ENCODE peak calls at places on chromosomes 3 and 15, in ten cellular contexts. One of them, this sample, is unnamed.
A peak's percentile ranks its signal among the peaks of the same experiment; 100 is the strongest.

GRCh38 chr3:10361375-10361774 is 40.5 kb upstream of the SEC13 start:
- DNase-seq in neuronal stem cell: no peak
- DNase-seq in adrenal gland: no peak
- DNase-seq in heart right ventricle: no peak
- DNase-seq in Peyer's patch: peak; percentile 50
- DNase-seq in thoracic aorta: no peak
- DNase-seq in naive thymus-derived CD4-positive, alpha-beta T cell: no peak
- DNase-seq in SK-N-SH: no peak
- DNase-seq in BE2C: no peak
- DNase-seq in ascending aorta: no peak
- DNase-seq in this sample: no peak

GRCh38 chr3:146692254-146692653 is 87.1 kb upstream of the PLSCR5 start:
- DNase-seq in BE2C: no peak
- DNase-seq in Peyer's patch: no peak
- DNase-seq in heart right ventricle: no peak
- DNase-seq in neuronal stem cell: no peak
- DNase-seq in SK-N-SH: no peak
- DNase-seq in ascending aorta: no peak
- DNase-seq in thoracic aorta: no peak
- DNase-seq in adrenal gland: no peak
- DNase-seq in naive thymus-derived CD4-positive, alpha-beta T cell: no peak
- DNase-seq in this sample: no peak

GRCh38 chr3:54900954-54901591 is 26.8 kb downstream of the LRTM1 start:
- DNase-seq in ascending aorta: no peak
- DNase-seq in BE2C: no peak
- DNase-seq in heart right ventricle: no peak
- DNase-seq in SK-N-SH: no peak
- DNase-seq in thoracic aorta: no peak
- DNase-seq in adrenal gland: peak; percentile 30
- DNase-seq in Peyer's patch: no peak
- DNase-seq in neuronal stem cell: no peak
- DNase-seq in naive thymus-derived CD4-positive, alpha-beta T cell: no peak
- DNase-seq in this sample: no peak

GRCh38 chr3:161371441-161372320 is at the start of gene SPTSSB:
- DNase-seq in SK-N-SH: peak; percentile 84
- DNase-seq in thoracic aorta: no peak
- DNase-seq in neuronal stem cell: peak; percentile 63
- DNase-seq in ascending aorta: peak; percentile 64
- DNase-seq in adrenal gland: no peak
- DNase-seq in BE2C: peak; percentile 68
- DNase-seq in naive thymus-derived CD4-positive, alpha-beta T cell: peak; percentile 48
- DNase-seq in Peyer's patch: peak; percentile 53
- DNase-seq in heart right ventricle: peak; percentile 33
- DNase-seq in this sample: peak; percentile 28

GRCh38 chr3:184016820-184017671 is 638 bp downstream of the ABCC5 start:
- DNase-seq in Peyer's patch: peak; percentile 80
- DNase-seq in thoracic aorta: no peak
- DNase-seq in ascending aorta: peak; percentile 81
- DNase-seq in neuronal stem cell: peak; percentile 58
- DNase-seq in adrenal gland: peak; percentile 34
- DNase-seq in BE2C: peak; percentile 81
- DNase-seq in naive thymus-derived CD4-positive, alpha-beta T cell: no peak
- DNase-seq in heart right ventricle: peak; percentile 74
- DNase-seq in SK-N-SH: peak; percentile 92
- DNase-seq in this sample: peak; percentile 43

GRCh38 chr3:53236112-53236841 is 19.5 kb downstream of the TKT start:
- DNase-seq in thoracic aorta: no peak
- DNase-seq in heart right ventricle: peak; percentile 73
- DNase-seq in Peyer's patch: peak; percentile 79
- DNase-seq in neuronal stem cell: no peak
- DNase-seq in adrenal gland: peak; percentile 86
- DNase-seq in ascending aorta: peak; percentile 82
- DNase-seq in naive thymus-derived CD4-positive, alpha-beta T cell: no peak
- DNase-seq in SK-N-SH: no peak
- DNase-seq in BE2C: peak; percentile 41
- DNase-seq in this sample: no peak

GRCh38 chr3:119628390-119628789 is 30.7 kb downstream of the PLA1A start:
- DNase-seq in neuronal stem cell: no peak
- DNase-seq in naive thymus-derived CD4-positive, alpha-beta T cell: no peak
- DNase-seq in ascending aorta: peak; percentile 61
- DNase-seq in heart right ventricle: no peak
- DNase-seq in Peyer's patch: no peak
- DNase-seq in SK-N-SH: no peak
- DNase-seq in BE2C: no peak
- DNase-seq in adrenal gland: no peak
- DNase-seq in thoracic aorta: no peak
- DNase-seq in this sample: no peak

GRCh38 chr3:52458031-52458760 is 2.8 kb downstream of the NISCH start:
- DNase-seq in SK-N-SH: no peak
- DNase-seq in heart right ventricle: no peak
- DNase-seq in neuronal stem cell: no peak
- DNase-seq in Peyer's patch: no peak
- DNase-seq in thoracic aorta: no peak
- DNase-seq in BE2C: no peak
- DNase-seq in ascending aorta: no peak
- DNase-seq in adrenal gland: no peak
- DNase-seq in naive thymus-derived CD4-positive, alpha-beta T cell: no peak
- DNase-seq in this sample: no peak

GRCh38 chr3:65548848-65549625 is 489.7 kb downstream of the MAGI1 start:
- DNase-seq in heart right ventricle: peak; percentile 40
- DNase-seq in thoracic aorta: no peak
- DNase-seq in BE2C: peak; percentile 62
- DNase-seq in neuronal stem cell: peak; percentile 44
- DNase-seq in naive thymus-derived CD4-positive, alpha-beta T cell: no peak
- DNase-seq in SK-N-SH: peak; percentile 84
- DNase-seq in ascending aorta: peak; percentile 65
- DNase-seq in adrenal gland: peak; percentile 16
- DNase-seq in Peyer's patch: peak; percentile 58
- DNase-seq in this sample: no peak

GRCh38 chr3:30894521-30895289 is at the start of gene GADL1:
- DNase-seq in neuronal stem cell: peak; percentile 27
- DNase-seq in Peyer's patch: peak; percentile 49
- DNase-seq in ascending aorta: peak; percentile 65
- DNase-seq in heart right ventricle: peak; percentile 34
- DNase-seq in thoracic aorta: no peak
- DNase-seq in BE2C: peak; percentile 5
- DNase-seq in adrenal gland: peak; percentile 38
- DNase-seq in SK-N-SH: peak; percentile 73
- DNase-seq in naive thymus-derived CD4-positive, alpha-beta T cell: no peak
- DNase-seq in this sample: peak; percentile 74

GRCh38 chr3:64354221-64354620 is 129.0 kb upstream of the PRICKLE2 start:
- DNase-seq in naive thymus-derived CD4-positive, alpha-beta T cell: no peak
- DNase-seq in SK-N-SH: no peak
- DNase-seq in ascending aorta: no peak
- DNase-seq in thoracic aorta: no peak
- DNase-seq in adrenal gland: no peak
- DNase-seq in Peyer's patch: no peak
- DNase-seq in BE2C: no peak
- DNase-seq in neuronal stem cell: no peak
- DNase-seq in heart right ventricle: no peak
- DNase-seq in this sample: no peak

GRCh38 chr3:4335840-4336579 is 32.8 kb downstream of the SETMAR start:
- DNase-seq in Peyer's patch: no peak
- DNase-seq in SK-N-SH: no peak
- DNase-seq in heart right ventricle: no peak
- DNase-seq in BE2C: peak; percentile 6
- DNase-seq in thoracic aorta: no peak
- DNase-seq in adrenal gland: no peak
- DNase-seq in ascending aorta: no peak
- DNase-seq in neuronal stem cell: no peak
- DNase-seq in naive thymus-derived CD4-positive, alpha-beta T cell: no peak
- DNase-seq in this sample: peak; percentile 53

DNA sequence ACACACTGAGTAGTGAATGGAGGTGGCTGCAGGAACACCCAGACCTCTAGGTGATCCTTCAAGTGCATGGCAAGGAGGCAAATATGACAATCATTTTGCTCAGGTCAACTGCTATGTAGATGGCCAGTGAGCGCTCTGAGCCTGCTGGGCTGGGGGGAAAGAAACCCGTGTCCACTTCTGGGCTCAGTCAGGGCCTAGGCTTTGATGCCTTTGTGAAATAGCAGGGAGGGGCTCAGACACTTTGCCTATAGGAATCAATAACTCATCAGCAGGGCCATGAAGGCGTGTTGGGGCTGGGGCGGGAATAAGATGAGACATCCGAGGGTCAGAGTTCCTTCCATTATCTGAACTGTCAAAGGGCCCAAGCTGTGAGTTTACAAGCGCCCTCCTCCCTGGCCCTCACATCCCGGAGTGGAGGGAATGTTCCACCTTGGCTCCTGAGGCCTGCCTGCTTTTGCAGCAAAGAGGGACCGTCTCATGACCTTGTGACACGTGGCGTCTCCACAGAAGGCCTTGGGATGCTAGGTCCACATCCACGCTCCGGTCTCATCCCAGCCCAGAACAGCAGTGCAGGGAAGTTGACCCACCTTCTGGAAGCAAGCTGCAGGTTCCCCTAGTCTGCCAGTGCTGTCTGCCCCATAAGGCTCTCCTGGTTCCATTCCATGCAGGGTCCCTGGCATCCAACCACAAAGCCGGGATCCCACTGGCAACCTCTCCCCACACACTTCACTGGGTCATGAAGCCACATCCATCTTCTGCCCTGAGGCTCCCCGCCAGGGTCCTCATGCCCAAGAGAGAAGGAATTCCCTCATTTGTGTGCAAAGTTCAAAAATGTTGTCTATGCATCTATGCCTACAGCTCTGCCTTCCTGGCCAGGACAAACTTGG is 78.4 kb downstream of the CHSY1 start:
- DNase-seq in naive thymus-derived CD4-positive, alpha-beta T cell: no peak
- DNase-seq in ascending aorta: peak; percentile 59
- DNase-seq in heart right ventricle: no peak
- DNase-seq in Peyer's patch: no peak
- DNase-seq in thoracic aorta: no peak
- DNase-seq in neuronal stem cell: no peak
- DNase-seq in adrenal gland: no peak
- DNase-seq in BE2C: no peak
- DNase-seq in SK-N-SH: no peak
- DNase-seq in this sample: no peak
- H3K4me1 ChIP-seq in naive thymus-derived CD4-positive, alpha-beta T cell: peaks cover 4% of the 10 kb centered on the region
- H3K4me1 ChIP-seq in ascending aorta: peaks cover 18% of the 10 kb centered on the region
- H3K4me1 ChIP-seq in heart right ventricle: peaks cover 36% of the 10 kb centered on the region
- H3K4me1 ChIP-seq in Peyer's patch: no peaks in the 10 kb centered on the region
- H3K4me1 ChIP-seq in thoracic aorta: peaks cover 43% of the 10 kb centered on the region
- H3K4me1 ChIP-seq in neuronal stem cell: no peaks in the 10 kb centered on the region
- H3K4me1 ChIP-seq in adrenal gland: peaks cover 6% of the 10 kb centered on the region
- H3K4me1 ChIP-seq in BE2C: peaks cover 45% of the 10 kb centered on the region
- H3K4me1 ChIP-seq in SK-N-SH: peaks cover 52% of the 10 kb centered on the region
- H3K4me1 ChIP-seq in this sample: no peaks in the 10 kb centered on the region

DNA sequence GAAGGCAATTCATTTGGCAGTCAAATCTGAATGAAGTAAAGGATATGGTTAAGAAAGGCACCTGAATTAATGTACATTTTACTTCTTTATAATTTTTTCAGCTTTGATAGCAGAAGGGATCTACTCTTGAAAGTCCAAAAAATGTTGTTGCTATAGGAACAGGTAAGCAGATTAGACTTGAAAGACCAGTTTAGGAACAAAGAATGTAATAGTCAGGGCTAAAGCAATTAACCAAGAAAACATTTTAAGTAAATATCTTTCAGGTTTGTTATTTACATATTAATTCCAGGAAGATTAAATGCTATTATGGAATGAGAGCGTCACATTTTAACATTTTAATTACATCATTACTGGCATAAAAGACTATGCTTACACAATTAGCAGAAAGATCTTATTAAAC is 1.1 kb downstream of the ATP13A4 start:
- DNase-seq in BE2C: no peak
- DNase-seq in adrenal gland: no peak
- DNase-seq in naive thymus-derived CD4-positive, alpha-beta T cell: no peak
- DNase-seq in Peyer's patch: no peak
- DNase-seq in ascending aorta: no peak
- DNase-seq in thoracic aorta: no peak
- DNase-seq in neuronal stem cell: no peak
- DNase-seq in SK-N-SH: no peak
- DNase-seq in heart right ventricle: no peak
- DNase-seq in this sample: peak; percentile 5
- H3K4me3 ChIP-seq in BE2C: no peak overlapping the region
- H3K4me3 ChIP-seq in adrenal gland: no peak overlapping the region
- H3K4me3 ChIP-seq in naive thymus-derived CD4-positive, alpha-beta T cell: no peak overlapping the region
- H3K4me3 ChIP-seq in Peyer's patch: no peak overlapping the region
- H3K4me3 ChIP-seq in ascending aorta: no peak overlapping the region
- H3K4me3 ChIP-seq in thoracic aorta: no peak overlapping the region
- H3K4me3 ChIP-seq in neuronal stem cell: no peak overlapping the region
- H3K4me3 ChIP-seq in SK-N-SH: no peak overlapping the region
- H3K4me3 ChIP-seq in heart right ventricle: no peak overlapping the region
- H3K4me3 ChIP-seq in this sample: no peak overlapping the region

GRCh38 chr15:67832965-67833503 is 6.8 kb downstream of the RNU6-1 start:
- DNase-seq in heart right ventricle: no peak
- DNase-seq in ascending aorta: no peak
- DNase-seq in BE2C: peak; percentile 47
- DNase-seq in adrenal gland: no peak
- DNase-seq in thoracic aorta: no peak
- DNase-seq in neuronal stem cell: no peak
- DNase-seq in naive thymus-derived CD4-positive, alpha-beta T cell: no peak
- DNase-seq in Peyer's patch: no peak
- DNase-seq in SK-N-SH: peak; percentile 71
- DNase-seq in this sample: no peak
- H3K27me3 ChIP-seq in heart right ventricle: peaks cover 55% of the 10 kb centered on the region
- H3K27me3 ChIP-seq in ascending aorta: peaks cover 46% of the 10 kb centered on the region
- H3K27me3 ChIP-seq in BE2C: peaks cover 79% of the 10 kb centered on the region
- H3K27me3 ChIP-seq in adrenal gland: peaks cover 73% of the 10 kb centered on the region
- H3K27me3 ChIP-seq in thoracic aorta: peaks cover 43% of the 10 kb centered on the region
- H3K27me3 ChIP-seq in neuronal stem cell: peaks cover 92% of the 10 kb centered on the region
- H3K27me3 ChIP-seq in naive thymus-derived CD4-positive, alpha-beta T cell: peaks cover 5% of the 10 kb centered on the region
- H3K27me3 ChIP-seq in Peyer's patch: peaks cover 61% of the 10 kb centered on the region
- H3K27me3 ChIP-seq in SK-N-SH: no peaks in the 10 kb centered on the region
- H3K27me3 ChIP-seq in this sample: peaks cover 17% of the 10 kb centered on the region

DNA sequence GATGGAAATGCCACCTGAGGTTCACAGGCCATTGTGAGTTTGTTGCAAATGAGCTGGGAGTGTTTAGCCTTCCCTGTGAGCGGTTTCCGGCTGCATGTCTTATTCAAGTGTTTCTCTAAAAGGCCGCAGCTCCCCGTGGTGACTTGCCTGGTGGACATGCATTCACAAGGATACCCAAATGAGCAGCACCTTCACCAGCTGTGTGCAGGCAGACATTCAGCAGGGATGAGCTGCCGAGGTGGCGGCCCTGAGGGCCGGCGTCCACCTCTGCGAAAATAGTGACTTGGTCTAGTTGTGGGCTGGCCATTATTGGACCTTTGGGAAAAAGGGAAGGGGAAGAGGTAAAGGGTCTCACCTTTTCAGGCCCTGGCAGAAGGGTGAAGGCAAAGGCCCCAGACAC is 23.4 kb downstream of the SPSB4 start:
- DNase-seq in naive thymus-derived CD4-positive, alpha-beta T cell: no peak
- DNase-seq in thoracic aorta: no peak
- DNase-seq in neuronal stem cell: no peak
- DNase-seq in BE2C: peak; percentile 5
- DNase-seq in Peyer's patch: no peak
- DNase-seq in adrenal gland: no peak
- DNase-seq in SK-N-SH: no peak
- DNase-seq in ascending aorta: no peak
- DNase-seq in heart right ventricle: no peak
- DNase-seq in this sample: no peak
- H3K4me1 ChIP-seq in naive thymus-derived CD4-positive, alpha-beta T cell: no peaks in the 10 kb centered on the region
- H3K4me1 ChIP-seq in thoracic aorta: peaks cover 13% of the 10 kb centered on the region
- H3K4me1 ChIP-seq in neuronal stem cell: peaks cover 85% of the 10 kb centered on the region
- H3K4me1 ChIP-seq in BE2C: peaks cover 63% of the 10 kb centered on the region
- H3K4me1 ChIP-seq in Peyer's patch: no peaks in the 10 kb centered on the region
- H3K4me1 ChIP-seq in adrenal gland: no peaks in the 10 kb centered on the region
- H3K4me1 ChIP-seq in SK-N-SH: peaks cover 25% of the 10 kb centered on the region
- H3K4me1 ChIP-seq in ascending aorta: peaks cover 4% of the 10 kb centered on the region
- H3K4me1 ChIP-seq in heart right ventricle: peaks cover 34% of the 10 kb centered on the region
- H3K4me1 ChIP-seq in this sample: peaks cover 20% of the 10 kb centered on the region

GRCh38 chr3:94064243-94064642 is 1.4 kb downstream of the NSUN3 start:
- DNase-seq in ascending aorta: no peak
- DNase-seq in heart right ventricle: no peak
- DNase-seq in naive thymus-derived CD4-positive, alpha-beta T cell: no peak
- DNase-seq in thoracic aorta: no peak
- DNase-seq in neuronal stem cell: no peak
- DNase-seq in Peyer's patch: no peak
- DNase-seq in SK-N-SH: no peak
- DNase-seq in BE2C: no peak
- DNase-seq in adrenal gland: no peak
- DNase-seq in this sample: no peak
- H3K4me3 ChIP-seq in ascending aorta: peak overlapping the region; percentile 74
- H3K4me3 ChIP-seq in heart right ventricle: no peak overlapping the region
- H3K4me3 ChIP-seq in naive thymus-derived CD4-positive, alpha-beta T cell: no peak overlapping the region
- H3K4me3 ChIP-seq in thoracic aorta: peak overlapping the region; percentile 84
- H3K4me3 ChIP-seq in neuronal stem cell: no peak overlapping the region
- H3K4me3 ChIP-seq in Peyer's patch: peak overlapping the region; percentile 79
- H3K4me3 ChIP-seq in SK-N-SH: peak overlapping the region; percentile 86
- H3K4me3 ChIP-seq in BE2C: peak overlapping the region; percentile 81
- H3K4me3 ChIP-seq in adrenal gland: no peak overlapping the region
- H3K4me3 ChIP-seq in this sample: peak overlapping the region; percentile 74

This sample was measured in HAP-1.